ENCODE peak calls at places on chromosomes 1 and 21, in seven cellular contexts. D, J, X, I, B, O and A are unnamed samples.

GRCh38 chr1:206128192-206128591 is 11.0 kb upstream of the AVPR1B start:
- DNase-seq in D (no peak), J (peak), X (no peak), I (no peak), B (no peak), O (no peak), A (no peak)

GRCh38 chr1:213050745-213051126 is 305 bp upstream of the RPS6KC1 start:
- DNase-seq in D (no peak), J (peak), X (no peak), I (no peak), B (no peak), O (no peak), A (no peak)

GRCh38 chr1:109499661-109500536 is 6.0 kb downstream of the CYB561D1 start:
- DNase-seq in D (no peak), J (peak), X (peak), I (no peak), B (peak), O (no peak), A (no peak)

GRCh38 chr1:235045921-235046601 is 82.6 kb downstream of the TOMM20 start:
- DNase-seq in D (no peak), J (no peak), X (no peak), I (no peak), B (no peak), O (no peak), A (no peak)

GRCh38 chr1:48227165-48228013 is 4.9 kb downstream of the SLC5A9 start:
- DNase-seq in D (peak), J (no peak), X (no peak), I (no peak), B (no peak), O (no peak), A (no peak)

GRCh38 chr1:169124459-169124858 is 18.0 kb downstream of the ATP1B1 start:
- DNase-seq in D (no peak), J (no peak), X (no peak), I (no peak), B (no peak), O (no peak), A (no peak)

GRCh38 chr1:92623187-92623778 is 136.6 kb upstream of the GFI1 start:
- DNase-seq in D (no peak), J (peak), X (peak), I (no peak), B (no peak), O (no peak), A (no peak)

GRCh38 chr1:205709059-205709398 is 28.7 kb upstream of the SLC45A3 start:
- DNase-seq in D (no peak), J (peak), X (no peak), I (no peak), B (no peak), O (no peak), A (no peak)

GRCh38 chr1:65425697-65426096 is 5.2 kb downstream of the LEPR start:
- DNase-seq in D (no peak), J (peak), X (no peak), I (no peak), B (peak), O (peak), A (no peak)

GRCh38 chr1:3078421-3078820 is 9.4 kb downstream of the PRDM16 start:
- DNase-seq in D (no peak), J (no peak), X (no peak), I (no peak), B (peak), O (no peak), A (no peak)

GRCh38 chr1:231177226-231177625 is 15.4 kb downstream of the TRIM67 start:
- DNase-seq in D (no peak), J (no peak), X (no peak), I (no peak), B (no peak), O (no peak), A (no peak)

GRCh38 chr1:10103193-10103592 is 70.4 kb downstream of the UBE4B start:
- DNase-seq in D (no peak), J (no peak), X (no peak), I (no peak), B (no peak), O (no peak), A (no peak)

GRCh38 chr1:43651188-43651587 is 1.2 kb downstream of the KDM4A start:
- DNase-seq in D (no peak), J (no peak), X (no peak), I (no peak), B (no peak), O (no peak), A (no peak)

GRCh38 chr1:93353286-93353685 is 7.6 kb downstream of the DR1 start:
- DNase-seq in D (no peak), J (no peak), X (no peak), I (no peak), B (no peak), O (no peak), A (no peak)

GRCh38 chr1:22529901-22530621 is 33.2 kb upstream of the EPHA8 start:
- DNase-seq in D (no peak), J (no peak), X (no peak), I (no peak), B (peak), O (no peak), A (no peak)

GRCh38 chr1:227805606-227806197 is 9.8 kb upstream of the PRSS38 start:
- DNase-seq in D (no peak), J (peak), X (no peak), I (no peak), B (peak), O (peak), A (no peak)

GRCh38 chr21:42652527-42653491 is 612 bp upstream of the PDE9A start:
- DNase-seq in D (no peak), J (peak), X (peak), I (no peak), B (peak), O (peak), A (no peak)

GRCh38 chr21:31873696-31874599 is 1.1 kb downstream of the HUNK start:
- DNase-seq in D (peak), J (no peak), X (peak), I (no peak), B (peak), O (peak), A (no peak)

GRCh38 chr1:228555074-228555989 is 68.2 kb downstream of the RNF187 start:
- DNase-seq in D (peak), J (peak), X (peak), I (no peak), B (peak), O (no peak), A (no peak)

GRCh38 chr1:173294853-173295252 is 87.7 kb upstream of the TNFSF4 start:
- DNase-seq in D (no peak), J (peak), X (no peak), I (no peak), B (no peak), O (no peak), A (no peak)

GRCh38 chr1:11697188-11697892 is 5.8 kb downstream of the DRAXIN start:
- DNase-seq in D (no peak), J (no peak), X (no peak), I (no peak), B (no peak), O (no peak), A (no peak)

GRCh38 chr1:12148958-12149790 is 17.6 kb upstream of the TNFRSF1B start:
- DNase-seq in D (peak), J (no peak), X (peak), I (no peak), B (no peak), O (no peak), A (no peak)

GRCh38 chr1:193625255-193625654 is 438.8 kb upstream of the B3GALT2 start:
- DNase-seq in D (no peak), J (no peak), X (no peak), I (no peak), B (peak), O (no peak), A (no peak)

GRCh38 chr1:186819140-186819539 is 9.6 kb upstream of the PLA2G4A start:
- DNase-seq in D (no peak), J (peak), X (peak), I (no peak), B (peak), O (no peak), A (no peak)

GRCh38 chr1:155967410-155968400 is 10.6 kb downstream of the ARHGEF2 start:
- DNase-seq in D (no peak), J (no peak), X (no peak), I (no peak), B (no peak), O (no peak), A (no peak)

GRCh38 chr1:37480581-37481288 is 6.4 kb downstream of the ZC3H12A start:
- DNase-seq in D (no peak), J (no peak), X (no peak), I (no peak), B (no peak), O (no peak), A (no peak)

GRCh38 chr1:95532335-95532734 is 298.3 kb downstream of the RWDD3 start:
- DNase-seq in D (no peak), J (no peak), X (no peak), I (no peak), B (no peak), O (no peak), A (no peak)

GRCh38 chr1:41245659-41246058 is 3.6 kb upstream of the SCMH1 start:
- DNase-seq in D (no peak), J (peak), X (no peak), I (no peak), B (no peak), O (no peak), A (no peak)

GRCh38 chr1:151574575-151575529 is 34.7 kb downstream of the TUFT1 start:
- DNase-seq in D (peak), J (peak), X (no peak), I (no peak), B (peak), O (peak), A (no peak)

GRCh38 chr1:205782627-205783470 is 7.6 kb upstream of the RAB29 start:
- DNase-seq in D (no peak), J (no peak), X (no peak), I (no peak), B (no peak), O (no peak), A (no peak)

GRCh38 chr21:29501451-29501850 is 202.7 kb downstream of the BACH1 start:
- DNase-seq in D (no peak), J (peak), X (no peak), I (no peak), B (no peak), O (no peak), A (no peak)

GRCh38 chr1:155166373-155167165 is 6.5 kb downstream of the KRTCAP2 start:
- DNase-seq in D (no peak), J (no peak), X (no peak), I (peak), B (no peak), O (no peak), A (no peak)

GRCh38 chr1:156502749-156503671 is 2.4 kb upstream of the MEF2D start:
- DNase-seq in D (no peak), J (peak), X (no peak), I (peak), B (peak), O (peak), A (no peak)

GRCh38 chr1:186236921-186237320 is 138.1 kb downstream of the TPR start:
- DNase-seq in D (no peak), J (peak), X (no peak), I (no peak), B (peak), O (peak), A (no peak)

GRCh38 chr1:228377664-228378452 is 28.8 kb downstream of the TRIM11 start:
- DNase-seq in D (no peak), J (no peak), X (no peak), I (no peak), B (no peak), O (no peak), A (no peak)

GRCh38 chr1:201426395-201427310 is 5.1 kb upstream of the TNNI1 start:
- DNase-seq in D (no peak), J (no peak), X (no peak), I (no peak), B (no peak), O (no peak), A (no peak)

GRCh38 chr1:241902376-241903067 is 54.5 kb downstream of the EXO1 start:
- DNase-seq in D (no peak), J (no peak), X (no peak), I (no peak), B (no peak), O (no peak), A (no peak)

GRCh38 chr21:29196021-29196663 is 65.7 kb downstream of the MAP3K7CL start:
- DNase-seq in D (peak), J (peak), X (peak), I (no peak), B (peak), O (peak), A (no peak)

GRCh38 chr1:78370779-78371482 is 119.8 kb upstream of the PTGFR start:
- DNase-seq in D (no peak), J (peak), X (no peak), I (no peak), B (peak), O (no peak), A (no peak)